ENCODE peak calls at places on chromosomes 11 and 22, in five cellular contexts. One of them, this sample, is unnamed.

GRCh38 chr11:120545813-120546212 is 34.3 kb downstream of the GRIK4 start:
- DNase-seq in dorsolateral prefrontal cortex: no peak
- DNase-seq in HCT116: no peak
- DNase-seq in body of pancreas: no peak
- DNase-seq in K562: no peak
- DNase-seq in this sample: no peak

GRCh38 chr22:37892566-37893338 is 13.3 kb upstream of the MICALL1 start:
- DNase-seq in HCT116: no peak
- DNase-seq in dorsolateral prefrontal cortex: peak; percentile 95
- DNase-seq in K562: no peak
- DNase-seq in body of pancreas: peak; percentile 69
- DNase-seq in this sample: peak; percentile 65

GRCh38 chr22:37623075-37624016 is 14.7 kb downstream of the GGA1 start:
- DNase-seq in HCT116: no peak
- DNase-seq in K562: peak; percentile 70
- DNase-seq in body of pancreas: peak; percentile 65
- DNase-seq in dorsolateral prefrontal cortex: peak; percentile 67
- DNase-seq in this sample: peak; percentile 66

GRCh38 chr11:64556044-64556720 is 34.8 kb upstream of the SLC22A12 start:
- DNase-seq in K562: no peak
- DNase-seq in body of pancreas: no peak
- DNase-seq in dorsolateral prefrontal cortex: no peak
- DNase-seq in HCT116: no peak
- DNase-seq in this sample: no peak

GRCh38 chr11:64360403-64360980 is 1.5 kb downstream of the RPS6KA4 start:
- DNase-seq in HCT116: no peak
- DNase-seq in dorsolateral prefrontal cortex: no peak
- DNase-seq in K562: no peak
- DNase-seq in body of pancreas: no peak
- DNase-seq in this sample: no peak

GRCh38 chr22:29268511-29269229 is 602 bp downstream of the EWSR1 start:
- DNase-seq in dorsolateral prefrontal cortex: peak; percentile 68
- DNase-seq in HCT116: peak; percentile 1
- DNase-seq in K562: peak; percentile 62
- DNase-seq in body of pancreas: peak; percentile 66
- DNase-seq in this sample: peak; percentile 61

GRCh38 chr11:110463153-110463552 is 33.4 kb downstream of the FDX1 start:
- DNase-seq in dorsolateral prefrontal cortex: peak; percentile 54
- DNase-seq in HCT116: no peak
- DNase-seq in body of pancreas: no peak
- DNase-seq in K562: peak; percentile 51
- DNase-seq in this sample: peak; percentile 35

GRCh38 chr11:62502030-62502730 is 44.4 kb downstream of the AHNAK start:
- DNase-seq in dorsolateral prefrontal cortex: no peak
- DNase-seq in body of pancreas: no peak
- DNase-seq in HCT116: no peak
- DNase-seq in K562: no peak
- DNase-seq in this sample: no peak

GRCh38 chr22:49532831-49533802 is 294.6 kb downstream of the BRD1 start:
- DNase-seq in K562: no peak
- DNase-seq in dorsolateral prefrontal cortex: no peak
- DNase-seq in HCT116: no peak
- DNase-seq in body of pancreas: no peak
- DNase-seq in this sample: no peak

GRCh38 chr22:36177160-36177559 is 16.6 kb upstream of the APOL3 start:
- DNase-seq in body of pancreas: no peak
- DNase-seq in K562: no peak
- DNase-seq in dorsolateral prefrontal cortex: no peak
- DNase-seq in HCT116: no peak
- DNase-seq in this sample: no peak

GRCh38 chr11:117045196-117045595 is 53.0 kb downstream of the SIK3 start:
- DNase-seq in HCT116: no peak
- DNase-seq in K562: peak; percentile 23
- DNase-seq in dorsolateral prefrontal cortex: no peak
- DNase-seq in body of pancreas: no peak
- DNase-seq in this sample: no peak

GRCh38 chr11:47396049-47396320 is 12.4 kb upstream of the SLC39A13 start:
- DNase-seq in body of pancreas: no peak
- DNase-seq in HCT116: no peak
- DNase-seq in dorsolateral prefrontal cortex: no peak
- DNase-seq in K562: no peak
- DNase-seq in this sample: no peak

GRCh38 chr11:830295-831131 is 2.2 kb upstream of the CD151 start:
- DNase-seq in K562: no peak
- DNase-seq in HCT116: no peak
- DNase-seq in dorsolateral prefrontal cortex: no peak
- DNase-seq in body of pancreas: peak; percentile 31
- DNase-seq in this sample: peak; percentile 79

GRCh38 chr11:14454861-14455632 is 44.6 kb downstream of the COPB1 start:
- DNase-seq in K562: peak; percentile 10
- DNase-seq in HCT116: no peak
- DNase-seq in body of pancreas: no peak
- DNase-seq in dorsolateral prefrontal cortex: no peak
- DNase-seq in this sample: no peak

GRCh38 chr11:94801866-94802460 is 33.8 kb downstream of the AMOTL1 start:
- DNase-seq in HCT116: no peak
- DNase-seq in dorsolateral prefrontal cortex: no peak
- DNase-seq in body of pancreas: no peak
- DNase-seq in K562: no peak
- DNase-seq in this sample: no peak

GRCh38 chr11:134452026-134452848 is 40.2 kb upstream of the B3GAT1 start:
- DNase-seq in HCT116: no peak
- DNase-seq in dorsolateral prefrontal cortex: no peak
- DNase-seq in K562: no peak
- DNase-seq in body of pancreas: no peak
- DNase-seq in this sample: no peak

GRCh38 chr22:47797546-47797945 is 1035.1 kb downstream of the TBC1D22A start:
- DNase-seq in HCT116: no peak
- DNase-seq in dorsolateral prefrontal cortex: no peak
- DNase-seq in body of pancreas: no peak
- DNase-seq in K562: no peak
- DNase-seq in this sample: no peak

DNA sequence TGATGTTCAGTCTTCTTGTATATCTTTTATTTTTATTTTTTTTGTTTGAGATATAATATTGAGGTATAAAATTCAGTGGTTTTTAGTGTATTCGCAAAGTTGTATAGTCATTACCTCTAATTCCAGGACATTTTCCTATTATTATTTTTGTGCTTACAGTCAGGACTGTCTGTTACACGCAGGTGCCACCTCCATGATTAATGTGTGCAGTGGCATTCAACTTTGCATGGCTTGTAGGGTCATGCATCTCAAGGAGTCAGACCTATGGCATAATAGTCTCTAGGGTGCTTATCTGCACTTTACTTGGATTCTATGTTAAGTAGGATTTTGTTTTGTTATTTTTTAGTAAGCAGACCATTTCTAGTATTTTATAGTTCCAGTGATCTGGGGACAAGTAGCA is 1.0 kb downstream of the CTR9 start:
- DNase-seq in K562: no peak
- DNase-seq in dorsolateral prefrontal cortex: no peak
- DNase-seq in body of pancreas: no peak
- DNase-seq in HCT116: no peak
- DNase-seq in this sample: no peak
- H3K27ac ChIP-seq in K562: peak overlapping the region; percentile 89
- H3K27ac ChIP-seq in dorsolateral prefrontal cortex: no peak overlapping the region
- H3K27ac ChIP-seq in body of pancreas: no peak overlapping the region
- H3K27ac ChIP-seq in HCT116: peak overlapping the region; percentile 99
- H3K27ac ChIP-seq in this sample: peak overlapping the region; percentile 95

DNA sequence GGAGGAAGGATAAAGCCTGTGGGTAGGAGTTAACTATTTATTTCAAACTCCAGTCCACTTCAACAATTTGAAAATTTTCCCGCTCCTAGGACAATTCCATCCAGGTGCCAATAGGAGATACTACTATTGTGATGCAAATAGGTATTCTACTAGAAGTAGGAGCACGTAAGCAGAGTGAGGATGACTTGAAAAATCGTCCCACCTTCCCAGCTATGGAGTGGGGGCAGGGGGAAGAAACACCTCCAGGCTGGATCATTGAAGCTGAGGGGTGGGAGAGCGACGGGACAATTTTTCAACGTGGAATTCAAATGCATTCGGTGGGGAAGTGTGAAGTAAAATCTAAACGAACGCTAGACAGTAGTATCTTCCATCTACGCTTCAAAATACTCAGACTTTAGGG is 612 bp upstream of the ARHGAP42 start:
- DNase-seq in body of pancreas: no peak
- DNase-seq in HCT116: no peak
- DNase-seq in dorsolateral prefrontal cortex: no peak
- DNase-seq in K562: no peak
- DNase-seq in this sample: no peak
- H3K4me3 ChIP-seq in body of pancreas: no peak overlapping the region
- H3K4me3 ChIP-seq in HCT116: peak overlapping the region; percentile 78
- H3K4me3 ChIP-seq in dorsolateral prefrontal cortex: peak overlapping the region; percentile 64
- H3K4me3 ChIP-seq in K562: peak overlapping the region; percentile 82
- H3K4me3 ChIP-seq in this sample: no peak overlapping the region

GRCh38 chr11:27701262-27702105 is 1.2 kb upstream of the BDNF start:
- DNase-seq in dorsolateral prefrontal cortex: peak; percentile 62
- DNase-seq in K562: peak; percentile 9
- DNase-seq in HCT116: no peak
- DNase-seq in body of pancreas: no peak
- DNase-seq in this sample: no peak
- TF ChIP-seq CTCF in dorsolateral prefrontal cortex: peak; percentile 23
- TF ChIP-seq CTCF in K562: no peak
- TF ChIP-seq CTCF in HCT116: peak; percentile 28
- TF ChIP-seq CTCF in body of pancreas: no peak
- TF ChIP-seq CTCF in this sample: no peak

GRCh38 chr11:96356837-96357236 is 13.8 kb upstream of the MAML2 start:
- DNase-seq in dorsolateral prefrontal cortex: no peak
- DNase-seq in HCT116: no peak
- DNase-seq in K562: no peak
- DNase-seq in body of pancreas: no peak
- DNase-seq in this sample: no peak
- H3K27ac ChIP-seq in dorsolateral prefrontal cortex: no peak overlapping the region
- H3K27ac ChIP-seq in HCT116: no peak overlapping the region
- H3K27ac ChIP-seq in K562: no peak overlapping the region
- H3K27ac ChIP-seq in body of pancreas: no peak overlapping the region
- H3K27ac ChIP-seq in this sample: no peak overlapping the region

GRCh38 chr22:20509344-20510047 is 2.1 kb downstream of the MED15 start:
- DNase-seq in HCT116: no peak
- DNase-seq in dorsolateral prefrontal cortex: peak; percentile 41
- DNase-seq in K562: peak; percentile 95
- DNase-seq in body of pancreas: peak; percentile 61
- DNase-seq in this sample: peak; percentile 84
- H3K4me3 ChIP-seq in HCT116: peak overlapping the region; percentile 94
- H3K4me3 ChIP-seq in dorsolateral prefrontal cortex: peak overlapping the region; percentile 74
- H3K4me3 ChIP-seq in K562: peak overlapping the region; percentile 53
- H3K4me3 ChIP-seq in body of pancreas: no peak overlapping the region
- H3K4me3 ChIP-seq in this sample: peak overlapping the region; percentile 23

GRCh38 chr11:24781288-24781687 is 284.4 kb downstream of the LUZP2 start:
- DNase-seq in HCT116: no peak
- DNase-seq in body of pancreas: no peak
- DNase-seq in K562: no peak
- DNase-seq in dorsolateral prefrontal cortex: no peak
- DNase-seq in this sample: no peak

DNA sequence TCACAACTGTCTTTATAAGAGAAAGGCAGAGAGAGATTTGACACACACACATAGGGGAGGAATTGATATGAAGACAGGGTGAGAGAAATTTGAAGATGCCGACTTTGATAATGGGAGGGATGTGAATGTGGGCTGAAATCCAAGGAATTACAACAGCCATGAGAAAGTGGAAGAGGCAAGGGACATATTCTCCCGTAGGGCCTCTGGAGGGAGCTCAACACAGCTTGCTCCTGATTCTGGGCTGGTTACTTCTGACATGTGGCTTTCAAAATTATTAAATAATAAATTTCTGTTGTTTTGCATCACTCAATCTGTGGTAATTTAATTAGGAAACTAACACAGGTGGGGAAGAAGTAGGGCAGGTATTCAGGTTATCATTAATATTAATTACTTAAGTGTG is 282.9 kb downstream of the LUZP2 start:
- DNase-seq in dorsolateral prefrontal cortex: no peak
- DNase-seq in HCT116: no peak
- DNase-seq in body of pancreas: no peak
- DNase-seq in K562: no peak
- DNase-seq in this sample: no peak
- TF ChIP-seq CTCF in dorsolateral prefrontal cortex: no peak
- TF ChIP-seq CTCF in HCT116: no peak
- TF ChIP-seq CTCF in body of pancreas: no peak
- TF ChIP-seq CTCF in K562: no peak
- TF ChIP-seq CTCF in this sample: no peak

GRCh38 chr11:107787733-107788132 is 70.9 kb downstream of the SLC35F2 start:
- DNase-seq in K562: no peak
- DNase-seq in body of pancreas: no peak
- DNase-seq in HCT116: no peak
- DNase-seq in dorsolateral prefrontal cortex: no peak
- DNase-seq in this sample: no peak
- H3K27ac ChIP-seq in K562: no peak overlapping the region
- H3K27ac ChIP-seq in body of pancreas: no peak overlapping the region
- H3K27ac ChIP-seq in HCT116: no peak overlapping the region
- H3K27ac ChIP-seq in dorsolateral prefrontal cortex: no peak overlapping the region
- H3K27ac ChIP-seq in this sample: no peak overlapping the region

GRCh38 chr11:2443881-2444300 is 423 bp downstream of the TRPM5 start:
- DNase-seq in HCT116: no peak
- DNase-seq in K562: no peak
- DNase-seq in dorsolateral prefrontal cortex: no peak
- DNase-seq in body of pancreas: no peak
- DNase-seq in this sample: no peak
- H3K4me3 ChIP-seq in HCT116: peak overlapping the region; percentile 57
- H3K4me3 ChIP-seq in K562: no peak overlapping the region
- H3K4me3 ChIP-seq in dorsolateral prefrontal cortex: no peak overlapping the region
- H3K4me3 ChIP-seq in body of pancreas: no peak overlapping the region
- H3K4me3 ChIP-seq in this sample: no peak overlapping the region

GRCh38 chr11:127644366-127644765 is 643.8 kb upstream of the KIRREL3 start:
- DNase-seq in HCT116: no peak
- DNase-seq in K562: no peak
- DNase-seq in body of pancreas: no peak
- DNase-seq in dorsolateral prefrontal cortex: no peak
- DNase-seq in this sample: no peak

GRCh38 chr11:127640822-127641485 is 640.4 kb upstream of the KIRREL3 start:
- DNase-seq in K562: no peak
- DNase-seq in dorsolateral prefrontal cortex: no peak
- DNase-seq in HCT116: no peak
- DNase-seq in body of pancreas: no peak
- DNase-seq in this sample: no peak

GRCh38 chr11:127643659-127644058 is 643.1 kb upstream of the KIRREL3 start:
- DNase-seq in body of pancreas: no peak
- DNase-seq in K562: no peak
- DNase-seq in HCT116: no peak
- DNase-seq in dorsolateral prefrontal cortex: no peak
- DNase-seq in this sample: no peak

GRCh38 chr11:127639916-127640315 is 639.3 kb upstream of the KIRREL3 start:
- DNase-seq in K562: no peak
- DNase-seq in dorsolateral prefrontal cortex: no peak
- DNase-seq in body of pancreas: no peak
- DNase-seq in HCT116: no peak
- DNase-seq in this sample: no peak
- TF ChIP-seq CTCF in K562: no peak
- TF ChIP-seq CTCF in dorsolateral prefrontal cortex: no peak
- TF ChIP-seq CTCF in body of pancreas: no peak
- TF ChIP-seq CTCF in HCT116: no peak
- TF ChIP-seq CTCF in this sample: no peak